ENCODE peak calls at places on chromosomes 16 and 17, in four cellular contexts. One of them, this sample, is unnamed.

GRCh38 chr17:35048685-35049379 is 14.7 kb downstream of the RFFL start:
- DNase-seq in HCT116: no peak
- DNase-seq in sigmoid colon: no peak
- DNase-seq in GM12891: no peak
- DNase-seq in this sample: no peak

GRCh38 chr16:14483819-14484385 is 146.2 kb downstream of the PARN start:
- DNase-seq in sigmoid colon: no peak
- DNase-seq in HCT116: no peak
- DNase-seq in GM12891: no peak
- DNase-seq in this sample: no peak

GRCh38 chr17:28252436-28252835 is 66.6 kb upstream of the TMEM97 start:
- DNase-seq in sigmoid colon: no peak
- DNase-seq in HCT116: no peak
- DNase-seq in GM12891: no peak
- DNase-seq in this sample: no peak

GRCh38 chr17:33927732-33928133 is 327.4 kb upstream of the CCL2 start:
- DNase-seq in HCT116: no peak
- DNase-seq in sigmoid colon: no peak
- DNase-seq in GM12891: peak
- DNase-seq in this sample: no peak

GRCh38 chr16:22240023-22240697 is 34.1 kb downstream of the EEF2K start:
- DNase-seq in GM12891: no peak
- DNase-seq in HCT116: no peak
- DNase-seq in sigmoid colon: no peak
- DNase-seq in this sample: no peak

GRCh38 chr16:64933890-64934289 is 188.0 kb downstream of the CDH11 start:
- DNase-seq in sigmoid colon: no peak
- DNase-seq in GM12891: no peak
- DNase-seq in HCT116: no peak
- DNase-seq in this sample: no peak

GRCh38 chr17:73304971-73305786 is 6.6 kb downstream of the CDC42EP4 start:
- DNase-seq in sigmoid colon: peak
- DNase-seq in GM12891: no peak
- DNase-seq in HCT116: peak
- DNase-seq in this sample: peak

GRCh38 chr17:58330997-58331814 is 2.6 kb upstream of the TSPOAP1 start:
- DNase-seq in GM12891: no peak
- DNase-seq in HCT116: no peak
- DNase-seq in sigmoid colon: no peak
- DNase-seq in this sample: no peak

GRCh38 chr17:57577751-57578607 is 167.1 kb downstream of the CCDC182 start:
- DNase-seq in HCT116: no peak
- DNase-seq in GM12891: no peak
- DNase-seq in sigmoid colon: peak
- DNase-seq in this sample: peak

GRCh38 chr16:65111306-65111705 is 10.6 kb downstream of the CDH11 start:
- DNase-seq in HCT116: no peak
- DNase-seq in sigmoid colon: no peak
- DNase-seq in GM12891: no peak
- DNase-seq in this sample: no peak

GRCh38 chr17:63696381-63696961 is 3.5 kb downstream of the LIMD2 start:
- DNase-seq in sigmoid colon: no peak
- DNase-seq in GM12891: no peak
- DNase-seq in HCT116: peak
- DNase-seq in this sample: no peak

GRCh38 chr16:765971-766819 is 5.7 kb downstream of the MSLN start:
- DNase-seq in HCT116: no peak
- DNase-seq in sigmoid colon: no peak
- DNase-seq in GM12891: no peak
- DNase-seq in this sample: no peak

GRCh38 chr16:48383877-48384304 is 1.3 kb downstream of the SIAH1 start:
- DNase-seq in GM12891: no peak
- DNase-seq in sigmoid colon: no peak
- DNase-seq in HCT116: no peak
- DNase-seq in this sample: no peak

GRCh38 chr17:39600469-39601009 is 7.2 kb downstream of the NEUROD2 start:
- DNase-seq in GM12891: no peak
- DNase-seq in HCT116: no peak
- DNase-seq in sigmoid colon: no peak
- DNase-seq in this sample: no peak

GRCh38 chr17:7572338-7572587 is 7.2 kb upstream of the CD68 start:
- DNase-seq in GM12891: no peak
- DNase-seq in HCT116: no peak
- DNase-seq in sigmoid colon: no peak
- DNase-seq in this sample: no peak

GRCh38 chr17:76039121-76039520 is 12.0 kb upstream of the EVPL start:
- DNase-seq in GM12891: no peak
- DNase-seq in sigmoid colon: peak
- DNase-seq in HCT116: no peak
- DNase-seq in this sample: no peak

GRCh38 chr16:66370786-66371684 is 4.5 kb downstream of the CDH5 start:
- DNase-seq in GM12891: no peak
- DNase-seq in HCT116: no peak
- DNase-seq in sigmoid colon: no peak
- DNase-seq in this sample: no peak

GRCh38 chr16:1030381-1030901 is 42.1 kb upstream of the SSTR5 start:
- DNase-seq in HCT116: no peak
- DNase-seq in sigmoid colon: no peak
- DNase-seq in GM12891: no peak
- DNase-seq in this sample: no peak

GRCh38 chr16:56783332-56783731 is 53.4 kb downstream of the NUP93 start:
- DNase-seq in GM12891: no peak
- DNase-seq in sigmoid colon: no peak
- DNase-seq in HCT116: no peak
- DNase-seq in this sample: no peak

GRCh38 chr17:74042744-74043486 is 160.6 kb upstream of the RPL38 start:
- DNase-seq in GM12891: no peak
- DNase-seq in sigmoid colon: peak
- DNase-seq in HCT116: peak
- DNase-seq in this sample: no peak

GRCh38 chr17:15409721-15410247 is 57.6 kb downstream of the CDRT4 start:
- DNase-seq in GM12891: no peak
- DNase-seq in sigmoid colon: peak
- DNase-seq in HCT116: no peak
- DNase-seq in this sample: no peak

GRCh38 chr16:2019500-2019899 is at the start of gene NPW:
- DNase-seq in GM12891: no peak
- DNase-seq in HCT116: no peak
- DNase-seq in sigmoid colon: no peak
- DNase-seq in this sample: no peak

GRCh38 chr17:8123695-8124349 is at the start of gene HES7:
- DNase-seq in HCT116: no peak
- DNase-seq in GM12891: no peak
- DNase-seq in sigmoid colon: peak
- DNase-seq in this sample: no peak

GRCh38 chr17:36148559-36149295 is 27.7 kb downstream of the TBC1D3B start:
- DNase-seq in sigmoid colon: peak
- DNase-seq in HCT116: peak
- DNase-seq in GM12891: peak
- DNase-seq in this sample: no peak

GRCh38 chr17:80124351-80124981 is 22.5 kb downstream of the EIF4A3 start:
- DNase-seq in sigmoid colon: peak
- DNase-seq in GM12891: no peak
- DNase-seq in HCT116: peak
- DNase-seq in this sample: no peak

GRCh38 chr16:65406933-65407332 is 285.1 kb upstream of the CDH11 start:
- DNase-seq in HCT116: no peak
- DNase-seq in GM12891: no peak
- DNase-seq in sigmoid colon: no peak
- DNase-seq in this sample: no peak

GRCh38 chr17:76102944-76103273 is 678 bp downstream of the EXOC7 start:
- DNase-seq in HCT116: no peak
- DNase-seq in GM12891: no peak
- DNase-seq in sigmoid colon: no peak
- DNase-seq in this sample: no peak

GRCh38 chr17:29973005-29973404 is 31.6 kb downstream of the EFCAB5 start:
- DNase-seq in GM12891: no peak
- DNase-seq in HCT116: no peak
- DNase-seq in sigmoid colon: no peak
- DNase-seq in this sample: no peak

GRCh38 chr16:66204761-66205160 is 161.7 kb upstream of the CDH5 start:
- DNase-seq in sigmoid colon: no peak
- DNase-seq in GM12891: no peak
- DNase-seq in HCT116: no peak
- DNase-seq in this sample: peak

GRCh38 chr17:71585540-71585939 is 535.3 kb upstream of the SOX9 start:
- DNase-seq in sigmoid colon: no peak
- DNase-seq in HCT116: no peak
- DNase-seq in GM12891: no peak
- DNase-seq in this sample: no peak

GRCh38 chr16:24088011-24088410 is 168.1 kb upstream of the CACNG3 start:
- DNase-seq in GM12891: no peak
- DNase-seq in sigmoid colon: no peak
- DNase-seq in HCT116: no peak
- DNase-seq in this sample: no peak

DNA sequence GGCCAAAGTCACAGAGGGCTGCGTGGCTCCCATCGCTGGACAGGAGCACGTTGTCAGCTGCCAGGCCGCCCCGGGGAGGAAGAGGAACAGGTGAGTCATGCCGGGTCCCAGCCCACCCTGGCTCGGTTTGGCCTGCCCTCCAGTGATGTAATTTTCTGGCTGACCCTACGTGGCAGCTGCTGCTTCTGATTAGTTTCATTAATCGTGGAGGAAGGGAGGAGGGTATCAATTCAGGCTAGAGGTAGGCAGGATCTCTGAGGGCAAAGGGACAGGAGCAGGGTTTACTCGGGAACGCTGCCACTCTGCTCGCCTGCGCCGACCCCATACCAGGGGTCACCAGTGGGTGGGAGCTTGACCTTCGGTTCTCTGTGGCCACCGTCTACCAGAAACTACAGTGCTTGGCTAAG is 11.7 kb upstream of the SPATA32 start:
- DNase-seq in sigmoid colon: no peak
- DNase-seq in HCT116: no peak
- DNase-seq in GM12891: no peak
- DNase-seq in this sample: no peak
- TF ChIP-seq POLR2AphosphoS5 in sigmoid colon: no peak
- TF ChIP-seq POLR2AphosphoS5 in HCT116: no peak
- TF ChIP-seq POLR2AphosphoS5 in GM12891: no peak
- TF ChIP-seq POLR2AphosphoS5 in this sample: no peak

GRCh38 chr16:79402920-79403319 is 197.6 kb downstream of the MAF start:
- DNase-seq in HCT116: no peak
- DNase-seq in GM12891: no peak
- DNase-seq in sigmoid colon: no peak
- DNase-seq in this sample: no peak

GRCh38 chr16:79401157-79401556 is 199.4 kb downstream of the MAF start:
- DNase-seq in GM12891: no peak
- DNase-seq in HCT116: no peak
- DNase-seq in sigmoid colon: no peak
- DNase-seq in this sample: no peak

GRCh38 chr16:79401782-79402181 is 198.8 kb downstream of the MAF start:
- DNase-seq in GM12891: no peak
- DNase-seq in sigmoid colon: no peak
- DNase-seq in HCT116: no peak
- DNase-seq in this sample: no peak

GRCh38 chr16:79402356-79402755 is 198.2 kb downstream of the MAF start:
- DNase-seq in GM12891: no peak
- DNase-seq in sigmoid colon: no peak
- DNase-seq in HCT116: no peak
- DNase-seq in this sample: no peak

GRCh38 chr16:79400462-79401149 is 199.9 kb downstream of the MAF start:
- DNase-seq in HCT116: no peak
- DNase-seq in sigmoid colon: no peak
- DNase-seq in GM12891: no peak
- DNase-seq in this sample: no peak
- TF ChIP-seq POLR2AphosphoS5 in HCT116: no peak
- TF ChIP-seq POLR2AphosphoS5 in sigmoid colon: no peak
- TF ChIP-seq POLR2AphosphoS5 in GM12891: no peak
- TF ChIP-seq POLR2AphosphoS5 in this sample: no peak

DNA sequence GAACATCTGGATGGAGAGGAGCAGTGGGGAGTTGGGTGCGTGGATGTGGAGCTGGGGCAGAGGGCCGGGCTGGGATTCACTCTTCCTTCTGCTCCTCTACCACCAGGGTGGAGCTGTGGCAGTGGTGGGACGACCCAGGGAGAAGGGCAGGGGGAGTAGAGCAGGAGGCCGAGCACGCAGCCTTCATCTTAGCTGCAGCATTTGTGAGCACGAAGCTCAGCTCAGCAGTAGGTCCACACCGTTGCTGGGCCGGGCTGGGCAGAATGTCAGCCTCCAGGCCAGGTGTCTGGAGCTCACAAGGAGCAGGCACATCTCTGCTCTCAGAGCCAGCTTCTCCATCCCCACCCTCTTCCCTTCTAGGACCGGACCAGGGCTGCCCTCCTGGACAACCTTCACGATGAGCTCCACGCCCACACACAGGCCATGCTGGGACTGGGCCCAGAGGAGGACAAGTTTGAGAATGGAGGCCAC is 55.7 kb downstream of the OR1D5 start:
- DNase-seq in HCT116: no peak
- DNase-seq in GM12891: no peak
- DNase-seq in sigmoid colon: peak
- DNase-seq in this sample: no peak
- TF ChIP-seq POLR2AphosphoS5 in HCT116: no peak
- TF ChIP-seq POLR2AphosphoS5 in GM12891: no peak
- TF ChIP-seq POLR2AphosphoS5 in sigmoid colon: no peak
- TF ChIP-seq POLR2AphosphoS5 in this sample: no peak

GRCh38 chr17:81367171-81367570 is 28.1 kb upstream of the BAHCC1 start:
- DNase-seq in GM12891: no peak
- DNase-seq in HCT116: no peak
- DNase-seq in sigmoid colon: no peak
- DNase-seq in this sample: no peak

GRCh38 chr17:81366648-81367047 is 28.6 kb upstream of the BAHCC1 start:
- DNase-seq in GM12891: no peak
- DNase-seq in HCT116: no peak
- DNase-seq in sigmoid colon: no peak
- DNase-seq in this sample: no peak

GRCh38 chr17:81365148-81365600 is 30.1 kb upstream of the BAHCC1 start:
- DNase-seq in sigmoid colon: peak
- DNase-seq in HCT116: peak
- DNase-seq in GM12891: no peak
- DNase-seq in this sample: no peak

GRCh38 chr17:81364278-81365147 is 30.7 kb upstream of the BAHCC1 start:
- DNase-seq in GM12891: no peak
- DNase-seq in sigmoid colon: no peak
- DNase-seq in HCT116: no peak
- DNase-seq in this sample: no peak

GRCh38 chr17:81365601-81366585 is 29.4 kb upstream of the BAHCC1 start:
- DNase-seq in sigmoid colon: peak
- DNase-seq in GM12891: no peak
- DNase-seq in HCT116: peak
- DNase-seq in this sample: peak
- TF ChIP-seq POLR2AphosphoS5 in sigmoid colon: peak
- TF ChIP-seq POLR2AphosphoS5 in GM12891: no peak
- TF ChIP-seq POLR2AphosphoS5 in HCT116: peak
- TF ChIP-seq POLR2AphosphoS5 in this sample: peak

GRCh38 chr16:72422308-72422897 is 250.4 kb upstream of the PMFBP1 start:
- DNase-seq in sigmoid colon: no peak
- DNase-seq in GM12891: no peak
- DNase-seq in HCT116: no peak
- DNase-seq in this sample: no peak
- TF ChIP-seq POLR2AphosphoS5 in sigmoid colon: no peak
- TF ChIP-seq POLR2AphosphoS5 in GM12891: no peak
- TF ChIP-seq POLR2AphosphoS5 in HCT116: no peak
- TF ChIP-seq POLR2AphosphoS5 in this sample: no peak